ENCODE peak calls at places on chromosomes 1 and 21, in five cellular contexts. One of them, this sample, is unnamed.
A peak's percentile ranks its signal among the peaks of the same experiment; 100 is the strongest.

GRCh38 chr1:201598396-201598795 is 59.5 kb downstream of the NAV1 start:
- DNase-seq in IMR-90: no peak
- DNase-seq in GM12878: no peak
- DNase-seq in A549: no peak
- DNase-seq in K562: no peak
- DNase-seq in this sample: no peak

GRCh38 chr1:45535988-45536766 is 14.4 kb upstream of the AKR1A1 start:
- DNase-seq in GM12878: no peak
- DNase-seq in A549: no peak
- DNase-seq in IMR-90: no peak
- DNase-seq in K562: no peak
- DNase-seq in this sample: no peak

GRCh38 chr1:65992160-65993046 is 199.7 kb downstream of the PDE4B start:
- DNase-seq in IMR-90: no peak
- DNase-seq in GM12878: no peak
- DNase-seq in A549: peak; percentile 84
- DNase-seq in K562: no peak
- DNase-seq in this sample: peak; percentile 10

GRCh38 chr1:233796146-233796798 is 108.2 kb upstream of the SLC35F3 start:
- DNase-seq in GM12878: peak; percentile 17
- DNase-seq in A549: no peak
- DNase-seq in K562: no peak
- DNase-seq in IMR-90: no peak
- DNase-seq in this sample: no peak

GRCh38 chr1:154775559-154776338 is 94.3 kb downstream of the KCNN3 start:
- DNase-seq in A549: no peak
- DNase-seq in GM12878: no peak
- DNase-seq in K562: no peak
- DNase-seq in IMR-90: no peak
- DNase-seq in this sample: peak; percentile 82

GRCh38 chr1:21882721-21883415 is 54.2 kb downstream of the HSPG2 start:
- DNase-seq in GM12878: no peak
- DNase-seq in K562: no peak
- DNase-seq in IMR-90: no peak
- DNase-seq in A549: no peak
- DNase-seq in this sample: no peak

GRCh38 chr1:32743380-32744062 is 41.0 kb upstream of the SYNC start:
- DNase-seq in A549: no peak
- DNase-seq in IMR-90: no peak
- DNase-seq in GM12878: no peak
- DNase-seq in K562: no peak
- DNase-seq in this sample: no peak

GRCh38 chr1:23529146-23530088 is 1.6 kb downstream of the E2F2 start:
- DNase-seq in IMR-90: no peak
- DNase-seq in K562: peak; percentile 70
- DNase-seq in A549: peak; percentile 28
- DNase-seq in GM12878: no peak
- DNase-seq in this sample: peak; percentile 51

GRCh38 chr1:25643962-25644361 is 27.4 kb downstream of the MAN1C1 start:
- DNase-seq in A549: no peak
- DNase-seq in K562: no peak
- DNase-seq in IMR-90: no peak
- DNase-seq in GM12878: no peak
- DNase-seq in this sample: no peak

GRCh38 chr1:228310162-228310792 is 96.4 kb downstream of the TRIM11 start:
- DNase-seq in A549: no peak
- DNase-seq in GM12878: no peak
- DNase-seq in K562: no peak
- DNase-seq in IMR-90: no peak
- DNase-seq in this sample: no peak

GRCh38 chr1:97314685-97315084 is 593.1 kb downstream of the PTBP2 start:
- DNase-seq in A549: no peak
- DNase-seq in K562: no peak
- DNase-seq in GM12878: no peak
- DNase-seq in IMR-90: no peak
- DNase-seq in this sample: no peak

GRCh38 chr1:30966690-30967369 is 58.3 kb upstream of the SDC3 start:
- DNase-seq in IMR-90: peak; percentile 70
- DNase-seq in A549: peak; percentile 17
- DNase-seq in GM12878: no peak
- DNase-seq in K562: peak; percentile 27
- DNase-seq in this sample: peak; percentile 80

GRCh38 chr1:87888456-87888855 is 559.8 kb downstream of the LMO4 start:
- DNase-seq in IMR-90: no peak
- DNase-seq in K562: no peak
- DNase-seq in GM12878: no peak
- DNase-seq in A549: peak; percentile 79
- DNase-seq in this sample: no peak

GRCh38 chr21:15968911-15969310 is 239.1 kb downstream of the USP25 start:
- DNase-seq in K562: no peak
- DNase-seq in GM12878: no peak
- DNase-seq in A549: no peak
- DNase-seq in IMR-90: no peak
- DNase-seq in this sample: no peak

GRCh38 chr1:214264196-214264595 is 16.8 kb upstream of the SMYD2 start:
- DNase-seq in IMR-90: no peak
- DNase-seq in GM12878: no peak
- DNase-seq in K562: no peak
- DNase-seq in A549: no peak
- DNase-seq in this sample: no peak

GRCh38 chr21:43787180-43787533 is 2.2 kb upstream of the RRP1 start:
- DNase-seq in GM12878: no peak
- DNase-seq in IMR-90: no peak
- DNase-seq in A549: no peak
- DNase-seq in K562: no peak
- DNase-seq in this sample: no peak

GRCh38 chr1:44808063-44808937 is at the start of gene BTBD19:
- DNase-seq in GM12878: no peak
- DNase-seq in A549: peak; percentile 65
- DNase-seq in K562: peak; percentile 88
- DNase-seq in IMR-90: peak; percentile 91
- DNase-seq in this sample: peak; percentile 93

GRCh38 chr1:75967719-75968118 is 35.5 kb upstream of the ASB17 start:
- DNase-seq in IMR-90: no peak
- DNase-seq in K562: no peak
- DNase-seq in A549: no peak
- DNase-seq in GM12878: no peak
- DNase-seq in this sample: no peak

GRCh38 chr1:1437904-1438376 is 2.5 kb downstream of the VWA1 start:
- DNase-seq in IMR-90: no peak
- DNase-seq in A549: peak; percentile 62
- DNase-seq in K562: no peak
- DNase-seq in GM12878: peak; percentile 42
- DNase-seq in this sample: peak; percentile 19

GRCh38 chr1:162688521-162688920 is 56.3 kb downstream of the DDR2 start:
- DNase-seq in K562: no peak
- DNase-seq in GM12878: no peak
- DNase-seq in IMR-90: no peak
- DNase-seq in A549: no peak
- DNase-seq in this sample: no peak

GRCh38 chr1:87410771-87411170 is 82.1 kb downstream of the LMO4 start:
- DNase-seq in IMR-90: peak; percentile 17
- DNase-seq in K562: no peak
- DNase-seq in GM12878: no peak
- DNase-seq in A549: no peak
- DNase-seq in this sample: peak; percentile 6

DNA sequence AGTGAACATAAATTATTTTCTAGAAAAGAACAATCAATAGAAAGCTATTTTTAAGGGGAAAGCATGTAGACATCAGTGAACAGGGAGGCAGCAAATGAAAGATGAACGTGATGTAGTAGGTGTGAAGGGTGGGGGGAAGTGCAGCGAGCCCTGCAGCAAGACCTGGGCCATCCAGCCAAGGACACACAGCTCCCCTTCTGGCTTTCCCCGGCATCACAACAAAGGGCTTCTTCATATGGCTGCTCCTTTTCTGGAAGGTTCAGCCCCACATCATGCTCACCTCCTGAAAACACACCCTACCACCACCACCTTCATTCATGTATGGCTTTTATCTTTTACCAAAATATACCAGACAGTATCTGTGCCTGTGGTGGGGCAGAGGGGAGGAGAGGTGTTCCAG is 109.1 kb upstream of the ETS2 start:
- DNase-seq in IMR-90: no peak
- DNase-seq in A549: no peak
- DNase-seq in GM12878: no peak
- DNase-seq in K562: no peak
- DNase-seq in this sample: no peak
- TF ChIP-seq SMC3 in IMR-90: no peak
- TF ChIP-seq SMC3 in A549: no peak
- TF ChIP-seq SMC3 in GM12878: no peak
- TF ChIP-seq SMC3 in K562: no peak
- TF ChIP-seq SMC3 in this sample: no peak

GRCh38 chr1:221162939-221163338 is 283.7 kb downstream of the HLX start:
- DNase-seq in IMR-90: no peak
- DNase-seq in K562: no peak
- DNase-seq in GM12878: no peak
- DNase-seq in A549: no peak
- DNase-seq in this sample: no peak
- TF ChIP-seq SMC3 in IMR-90: no peak
- TF ChIP-seq SMC3 in K562: no peak
- TF ChIP-seq SMC3 in GM12878: no peak
- TF ChIP-seq SMC3 in A549: no peak
- TF ChIP-seq SMC3 in this sample: no peak

DNA sequence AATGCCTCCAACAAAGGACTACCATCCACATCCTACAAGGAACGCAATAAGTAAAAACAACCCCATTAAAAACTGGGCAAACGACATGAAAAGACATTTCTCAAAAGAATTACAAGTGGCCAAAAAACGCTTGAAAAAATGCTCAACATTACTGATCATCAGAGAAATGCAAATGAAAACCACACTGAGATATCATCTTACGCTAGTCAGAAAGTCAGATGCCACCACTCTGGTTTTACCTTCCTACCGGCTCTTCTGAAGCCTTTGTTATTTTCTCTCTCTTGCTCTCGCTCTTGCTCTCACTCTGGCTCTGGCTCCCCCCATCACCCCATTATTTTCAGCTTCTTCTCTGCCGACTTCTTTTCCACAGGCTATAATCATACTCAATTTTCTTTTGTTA is 38.8 kb downstream of the VPS45 start:
- DNase-seq in IMR-90: peak; percentile 29
- DNase-seq in GM12878: no peak
- DNase-seq in K562: no peak
- DNase-seq in A549: no peak
- DNase-seq in this sample: no peak
- TF ChIP-seq SMC3 in IMR-90: no peak
- TF ChIP-seq SMC3 in GM12878: no peak
- TF ChIP-seq SMC3 in K562: no peak
- TF ChIP-seq SMC3 in A549: no peak
- TF ChIP-seq SMC3 in this sample: no peak

GRCh38 chr1:247576514-247576913 is 11.6 kb upstream of the OR2G2 start:
- DNase-seq in A549: peak; percentile 5
- DNase-seq in IMR-90: no peak
- DNase-seq in GM12878: no peak
- DNase-seq in K562: no peak
- DNase-seq in this sample: peak; percentile 10
- TF ChIP-seq SMC3 in A549: no peak
- TF ChIP-seq SMC3 in IMR-90: no peak
- TF ChIP-seq SMC3 in GM12878: peak; percentile 50
- TF ChIP-seq SMC3 in K562: no peak
- TF ChIP-seq SMC3 in this sample: peak; percentile 32

GRCh38 chr1:167554028-167554779 is 642 bp upstream of the CREG1 start:
- DNase-seq in K562: peak; percentile 27
- DNase-seq in GM12878: no peak
- DNase-seq in A549: no peak
- DNase-seq in IMR-90: no peak
- DNase-seq in this sample: no peak
- TF ChIP-seq SMC3 in K562: no peak
- TF ChIP-seq SMC3 in GM12878: no peak
- TF ChIP-seq SMC3 in A549: no peak
- TF ChIP-seq SMC3 in IMR-90: no peak
- TF ChIP-seq SMC3 in this sample: no peak

GRCh38 chr1:173663159-173663558 is 6.5 kb downstream of the ANKRD45 start:
- DNase-seq in GM12878: no peak
- DNase-seq in IMR-90: no peak
- DNase-seq in K562: no peak
- DNase-seq in A549: no peak
- DNase-seq in this sample: no peak
- TF ChIP-seq SMC3 in GM12878: no peak
- TF ChIP-seq SMC3 in IMR-90: no peak
- TF ChIP-seq SMC3 in K562: no peak
- TF ChIP-seq SMC3 in A549: no peak
- TF ChIP-seq SMC3 in this sample: no peak

DNA sequence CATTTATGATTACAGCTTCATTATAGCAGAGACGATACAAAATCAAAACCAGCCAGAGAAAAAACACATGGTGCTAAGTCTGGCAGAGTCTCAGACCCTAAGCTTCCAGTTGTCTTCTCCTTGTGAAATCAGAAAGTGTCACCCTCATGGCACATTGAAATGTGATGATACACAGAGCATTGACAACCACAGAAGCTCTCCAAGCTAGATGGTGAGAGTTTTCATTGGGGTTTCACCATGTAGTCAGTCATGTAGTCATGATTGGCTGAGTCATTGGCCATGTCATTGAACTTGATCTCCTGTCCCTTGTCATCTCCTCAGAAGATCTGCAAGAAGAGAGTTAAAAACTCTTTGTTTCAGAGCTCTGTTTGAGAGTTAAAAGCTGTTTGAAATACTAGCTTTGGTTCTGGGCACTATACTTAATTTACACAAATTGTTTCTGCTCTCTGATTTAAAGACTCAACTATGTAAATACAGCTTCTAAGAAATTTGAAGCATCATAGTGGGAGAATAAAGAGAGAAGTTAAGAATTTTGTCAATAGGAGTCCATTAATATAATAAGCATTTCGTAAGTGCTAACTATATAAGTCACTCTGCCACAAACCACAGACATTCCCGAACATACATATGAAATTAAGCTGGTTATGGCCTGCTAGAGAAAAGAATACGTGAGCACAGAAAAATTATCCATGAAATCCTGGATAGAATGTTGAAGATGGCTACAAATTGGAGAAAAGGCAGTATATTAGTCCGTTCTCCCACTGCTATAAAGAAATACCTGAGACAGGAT is 526.4 kb downstream of the MRPL39 start:
- DNase-seq in A549: no peak
- DNase-seq in GM12878: no peak
- DNase-seq in K562: no peak
- DNase-seq in IMR-90: peak; percentile 7
- DNase-seq in this sample: no peak
- TF ChIP-seq SMC3 in A549: no peak
- TF ChIP-seq SMC3 in GM12878: no peak
- TF ChIP-seq SMC3 in K562: no peak
- TF ChIP-seq SMC3 in IMR-90: no peak
- TF ChIP-seq SMC3 in this sample: no peak

This sample was measured in SK-N-SH.